ENCODE peak calls at places on chromosomes 5 and 9, in ten cellular contexts. I is NCI-H2029; G is AG04449; Y is iris pigment epithelial cell; K is cardiac fibroblast; B is adrenal gland; X is activated gamma-delta T cell treated with Interleukin-2 at 50 U/mL for 16 hours; M is activated T-cell treated with anti-CD3 and anti-CD28 coated beads, Interleukin-2, amount 50 U/mL, for 24 hours; J is NCI-H2107; L is sciatic nerve. U is an unnamed sample.
A peak's percentile ranks its signal among the peaks of the same experiment; 100 is the strongest.

GRCh38 chr9:17802249-17802857 is 223.5 kb downstream of the SH3GL2 start:
- DNase-seq in I (no peak), Y (peak; percentile 24), G (no peak), X (no peak), M (no peak), J (no peak), K (peak; percentile 26), L (no peak), B (no peak), U (peak; percentile 32)

GRCh38 chr5:141657937-141658545 is 6.8 kb upstream of the FCHSD1 start:
- DNase-seq in B (peak; percentile 58), I (no peak), L (no peak), J (no peak), G (peak; percentile 67), Y (peak; percentile 98), K (peak; percentile 62), X (no peak), M (no peak), U (peak; percentile 91)

GRCh38 chr5:66302344-66302743 is 158.2 kb downstream of the SREK1 start:
- DNase-seq in Y (no peak), G (no peak), K (no peak), X (no peak), M (no peak), L (no peak), B (no peak), J (no peak), I (no peak), U (no peak)

GRCh38 chr9:77291714-77292113 is 114.4 kb downstream of the VPS13A start:
- DNase-seq in M (no peak), K (peak; percentile 31), B (no peak), Y (peak; percentile 59), J (no peak), G (no peak), X (no peak), L (no peak), I (no peak), U (peak; percentile 50)

GRCh38 chr5:11528720-11529119 is 375.5 kb downstream of the CTNND2 start:
- DNase-seq in B (no peak), G (no peak), K (no peak), M (no peak), J (no peak), Y (no peak), L (no peak), I (no peak), X (no peak), U (no peak)

GRCh38 chr5:52728686-52729085 is 59.0 kb upstream of the ITGA1 start:
- DNase-seq in M (no peak), I (no peak), K (no peak), G (no peak), Y (no peak), X (no peak), B (no peak), L (no peak), J (no peak), U (no peak)

GRCh38 chr9:38035873-38036272 is 33.2 kb downstream of the SHB start:
- DNase-seq in J (no peak), K (peak; percentile 68), X (no peak), I (no peak), B (peak; percentile 65), G (no peak), Y (peak; percentile 91), L (no peak), M (no peak), U (peak; percentile 78)

GRCh38 chr9:23784962-23785361 is 41.1 kb downstream of the ELAVL2 start:
- DNase-seq in G (no peak), J (no peak), K (no peak), I (no peak), M (no peak), L (no peak), Y (no peak), B (no peak), X (no peak), U (no peak)

GRCh38 chr5:2257326-2258244 is 374.9 kb upstream of the IRX4 start:
- DNase-seq in G (no peak), M (no peak), L (no peak), J (no peak), K (no peak), I (no peak), B (no peak), Y (no peak), X (no peak), U (no peak)

GRCh38 chr5:134139377-134139851 is 24.9 kb downstream of the TCF7 start:
- DNase-seq in Y (no peak), I (no peak), L (no peak), K (no peak), X (no peak), J (no peak), G (no peak), M (no peak), B (peak; percentile 47), U (no peak)

GRCh38 chr5:34627794-34628193 is 28.3 kb upstream of the RAI14 start:
- DNase-seq in J (no peak), L (no peak), B (no peak), Y (peak; percentile 96), I (no peak), G (peak; percentile 63), X (no peak), K (peak; percentile 69), M (no peak), U (peak; percentile 83)

GRCh38 chr9:32942755-32943460 is 58.5 kb downstream of the APTX start:
- DNase-seq in B (no peak), X (no peak), J (no peak), K (no peak), Y (no peak), G (no peak), L (no peak), I (no peak), M (no peak), U (no peak)

GRCh38 chr5:39138892-39139291 is 64.7 kb upstream of the RICTOR start:
- DNase-seq in I (no peak), Y (peak; percentile 93), B (no peak), L (no peak), M (no peak), X (no peak), K (peak; percentile 64), G (peak; percentile 37), J (no peak), U (peak; percentile 88)

GRCh38 chr5:142053434-142054253 is 40.8 kb upstream of the GNPDA1 start:
- DNase-seq in J (no peak), X (no peak), G (peak; percentile 44), K (peak; percentile 66), M (no peak), I (no peak), B (no peak), Y (peak; percentile 50), L (no peak), U (peak; percentile 51)

GRCh38 chr5:39578887-39579497 is 154.2 kb upstream of the DAB2 start:
- DNase-seq in J (no peak), X (no peak), L (no peak), K (peak; percentile 63), Y (peak; percentile 28), I (no peak), B (no peak), G (no peak), M (no peak), U (peak; percentile 69)

GRCh38 chr5:108461628-108462367 is 79.9 kb upstream of the FBXL17 start:
- DNase-seq in B (no peak), X (no peak), G (peak; percentile 37), I (no peak), K (peak; percentile 49), L (no peak), M (no peak), Y (peak; percentile 73), J (no peak), U (peak; percentile 72)

GRCh38 chr5:10301842-10302610 is 5.7 kb downstream of the CMBL start:
- DNase-seq in L (no peak), G (no peak), X (no peak), I (peak; percentile 89), K (peak; percentile 42), J (no peak), Y (no peak), B (peak; percentile 95), M (no peak), U (no peak)

GRCh38 chr5:76074487-76074886 is 8.7 kb upstream of the SV2C start:
- DNase-seq in I (no peak), L (no peak), K (no peak), G (no peak), X (no peak), M (no peak), J (no peak), Y (no peak), B (peak; percentile 26), U (no peak)

GRCh38 chr9:96302021-96302420 is at the start of gene HSD17B3:
- DNase-seq in G (no peak), M (no peak), L (no peak), Y (peak; percentile 37), J (no peak), K (peak; percentile 22), X (no peak), B (no peak), I (no peak), U (no peak)

GRCh38 chr5:149749481-149750365 is 19.6 kb downstream of the PPARGC1B start:
- DNase-seq in G (no peak), I (no peak), J (no peak), B (peak; percentile 43), X (no peak), K (peak; percentile 49), L (no peak), M (no peak), Y (peak; percentile 45), U (peak; percentile 65)